ENCODE peak calls at places on chromosomes 2 and 18, in ten cellular contexts. U, B, X, Y, S, E, M, G, W and I are unnamed samples.

GRCh38 chr2:231998046-231998445 is 36.5 kb downstream of the DIS3L2 start:
- DNase-seq in E (no peak), X (no peak), M (no peak), U (no peak), Y (no peak), W (no peak), B (no peak), G (no peak), S (no peak), I (peak; percentile 18)

GRCh38 chr18:904135-905090 is at the start of gene ADCYAP1:
- DNase-seq in Y (no peak), M (no peak), E (no peak), S (no peak), B (no peak), U (no peak), X (peak; percentile 10), G (no peak), W (no peak), I (peak; percentile 19)

GRCh38 chr18:66759017-66759416 is 155.1 kb upstream of the CDH19 start:
- DNase-seq in U (no peak), W (no peak), X (no peak), B (no peak), Y (no peak), S (no peak), G (no peak), M (no peak), E (no peak), I (no peak)

GRCh38 chr2:66840321-66841014 is 405.5 kb downstream of the MEIS1 start:
- DNase-seq in G (no peak), X (peak; percentile 90), Y (no peak), B (no peak), W (no peak), U (no peak), M (no peak), E (no peak), S (no peak), I (peak; percentile 88)

GRCh38 chr2:15299904-15300528 is 261.1 kb downstream of the NBAS start:
- DNase-seq in E (no peak), U (no peak), G (no peak), B (no peak), X (no peak), Y (no peak), W (no peak), M (no peak), S (no peak), I (no peak)

GRCh38 chr2:106852103-106852502 is 33.9 kb downstream of the ST6GAL2 start:
- DNase-seq in X (no peak), G (no peak), S (no peak), U (no peak), M (no peak), Y (no peak), E (no peak), B (no peak), W (no peak), I (no peak)

GRCh38 chr2:150188177-150188576 is 299.3 kb downstream of the RND3 start:
- DNase-seq in X (peak; percentile 40), E (no peak), G (no peak), Y (no peak), M (no peak), W (no peak), U (no peak), B (peak; percentile 39), S (no peak), I (peak; percentile 41)

GRCh38 chr2:24360050-24360962 is at the start of gene ITSN2:
- DNase-seq in W (peak; percentile 98), E (peak; percentile 71), M (peak; percentile 57), B (peak; percentile 37), Y (no peak), S (peak; percentile 93), X (peak; percentile 67), G (peak; percentile 87), U (peak; percentile 92), I (peak; percentile 56)

GRCh38 chr2:116510117-116510671 is 1304.3 kb upstream of the DDX18 start:
- DNase-seq in U (no peak), W (no peak), M (no peak), B (no peak), Y (no peak), S (no peak), X (peak; percentile 1), E (no peak), G (no peak), I (peak; percentile 0)

GRCh38 chr2:72952110-72952823 is 34.9 kb downstream of the EMX1 start:
- DNase-seq in S (no peak), W (no peak), Y (no peak), M (no peak), X (no peak), E (no peak), G (no peak), U (no peak), B (no peak), I (no peak)

GRCh38 chr18:68925268-68925667 is 127.4 kb downstream of the CCDC102B start:
- DNase-seq in W (no peak), U (no peak), B (no peak), S (no peak), E (no peak), G (no peak), Y (no peak), X (peak; percentile 9), M (no peak), I (peak; percentile 35)

GRCh38 chr2:6352906-6353515 is 512.7 kb downstream of the CMPK2 start:
- DNase-seq in G (peak; percentile 71), W (peak; percentile 76), M (peak; percentile 44), X (no peak), B (peak; percentile 44), Y (no peak), E (no peak), U (peak; percentile 66), S (peak; percentile 57), I (peak; percentile 64)

GRCh38 chr2:68435605-68436004 is 31.5 kb downstream of the FBXO48 start:
- DNase-seq in G (no peak), M (no peak), W (no peak), Y (no peak), X (peak; percentile 56), S (no peak), B (peak; percentile 46), U (no peak), E (no peak), I (peak; percentile 83)

GRCh38 chr2:132373391-132374135 is 43.0 kb upstream of the GPR39 start:
- DNase-seq in G (no peak), U (no peak), B (peak; percentile 55), E (no peak), M (no peak), W (no peak), S (no peak), Y (no peak), X (no peak), I (no peak)

GRCh38 chr18:1094408-1094807 is 189.7 kb downstream of the ADCYAP1 start:
- DNase-seq in Y (peak; percentile 22), B (peak; percentile 83), U (no peak), W (no peak), X (peak; percentile 73), M (no peak), G (no peak), E (no peak), S (no peak), I (peak; percentile 69)

GRCh38 chr18:56252456-56252855 is 385.9 kb downstream of the TXNL1 start:
- DNase-seq in M (no peak), W (no peak), B (no peak), Y (no peak), X (no peak), E (no peak), G (no peak), S (no peak), U (no peak), I (no peak)

GRCh38 chr18:56256659-56257058 is 381.7 kb downstream of the TXNL1 start:
- DNase-seq in X (no peak), W (no peak), S (no peak), U (no peak), Y (no peak), M (no peak), G (no peak), B (no peak), E (no peak), I (no peak)

GRCh38 chr18:56255381-56255780 is 383.0 kb downstream of the TXNL1 start:
- DNase-seq in B (peak; percentile 50), G (no peak), W (no peak), S (no peak), X (no peak), M (no peak), Y (no peak), U (no peak), E (no peak), I (no peak)

GRCh38 chr18:56258178-56258577 is 380.2 kb downstream of the TXNL1 start:
- DNase-seq in M (no peak), Y (no peak), S (no peak), E (no peak), G (no peak), X (peak; percentile 16), W (no peak), U (no peak), B (no peak), I (no peak)

GRCh38 chr18:56257215-56257614 is 381.2 kb downstream of the TXNL1 start:
- DNase-seq in M (no peak), E (no peak), G (no peak), U (no peak), X (peak; percentile 78), Y (no peak), W (no peak), S (no peak), B (peak; percentile 97), I (peak; percentile 78)
- TF ChIP-seq CTCF in M (no peak), E (no peak), G (no peak), U (no peak), X (no peak), Y (no peak), W (no peak), S (no peak), B (peak; percentile 10), I (no peak)

GRCh38 chr2:3953117-3953516 is 249.7 kb downstream of the DCDC2C start:
- DNase-seq in W (peak; percentile 68), G (no peak), M (no peak), Y (no peak), B (no peak), S (no peak), E (no peak), X (no peak), U (no peak), I (no peak)
- H3K4me3 ChIP-seq in W (no peak overlapping the region), G (no peak overlapping the region), M (no peak overlapping the region), Y (no peak overlapping the region), B (no peak overlapping the region), S (no peak overlapping the region), E (no peak overlapping the region), X (no peak overlapping the region), U (no peak overlapping the region), I (no peak overlapping the region)

GRCh38 chr18:75958683-75959082 is 531.2 kb upstream of the SMIM21 start:
- DNase-seq in S (no peak), B (no peak), U (no peak), X (no peak), G (no peak), M (no peak), Y (no peak), E (no peak), W (no peak), I (no peak)
- TF ChIP-seq CTCF in S (no peak), B (no peak), U (no peak), X (no peak), G (no peak), M (no peak), Y (peak; percentile 3), E (no peak), W (no peak), I (no peak)

DNA sequence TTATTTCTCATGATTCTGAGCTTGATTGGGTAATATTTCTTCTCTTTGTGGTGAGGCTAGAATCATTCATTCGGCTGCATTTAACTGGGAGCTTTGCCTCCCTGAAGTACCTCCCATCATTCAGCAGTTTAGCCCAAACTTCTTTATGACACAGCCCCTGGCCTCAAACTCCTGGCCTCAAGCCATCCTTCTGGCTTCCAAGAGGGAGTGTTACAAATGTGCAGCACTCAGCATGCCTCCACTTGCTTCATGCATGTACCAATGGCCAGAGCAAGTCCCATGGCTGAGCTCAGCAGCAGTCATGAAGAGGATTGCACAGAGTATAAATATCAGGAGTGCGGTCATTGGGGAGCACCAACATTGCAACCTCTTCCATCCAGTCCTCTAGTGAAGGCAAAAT is 423.4 kb downstream of the METTL4 start:
- DNase-seq in B (peak; percentile 79), S (no peak), Y (peak; percentile 5), E (no peak), W (no peak), U (no peak), X (peak; percentile 61), M (no peak), G (no peak), I (peak; percentile 61)
- H3K4me3 ChIP-seq in B (no peak overlapping the region), S (no peak overlapping the region), Y (no peak overlapping the region), E (no peak overlapping the region), W (no peak overlapping the region), U (no peak overlapping the region), X (no peak overlapping the region), M (no peak overlapping the region), G (no peak overlapping the region), I (no peak overlapping the region)